ENCODE peak calls at places on chromosome 1, in six cellular contexts. M, Z, X, T, H and I are unnamed samples.

GRCh38 chr1:231039161-231040018 is 664 bp downstream of the FAM89A start:
- DNase-seq in M (peak), Z (peak), X (peak), T (peak), H (peak), I (peak)

GRCh38 chr1:12565094-12565965 is 52.7 kb downstream of the DHRS3 start:
- DNase-seq in M (no peak), Z (no peak), X (no peak), T (no peak), H (no peak), I (no peak)

GRCh38 chr1:183568176-183569041 is 21.9 kb downstream of the NCF2 start:
- DNase-seq in M (no peak), Z (no peak), X (no peak), T (peak), H (peak), I (no peak)

GRCh38 chr1:115215703-115216521 is 122.1 kb downstream of the NGF start:
- DNase-seq in M (no peak), Z (no peak), X (no peak), T (peak), H (no peak), I (no peak)

GRCh38 chr1:183235503-183235902 is 49.4 kb downstream of the LAMC2 start:
- DNase-seq in M (no peak), Z (no peak), X (no peak), T (no peak), H (no peak), I (no peak)

GRCh38 chr1:8025671-8026144 is 401 bp downstream of the ERRFI1 start:
- DNase-seq in M (peak), Z (no peak), X (no peak), T (no peak), H (peak), I (peak)

GRCh38 chr1:109457819-109458218 is 8.5 kb upstream of the SYPL2 start:
- DNase-seq in M (no peak), Z (no peak), X (no peak), T (no peak), H (no peak), I (no peak)

GRCh38 chr1:207009182-207009850 is 23.2 kb downstream of the C1orf116 start:
- DNase-seq in M (no peak), Z (no peak), X (no peak), T (no peak), H (no peak), I (no peak)

GRCh38 chr1:18199462-18199861 is 91.9 kb downstream of the IGSF21 start:
- DNase-seq in M (no peak), Z (no peak), X (no peak), T (no peak), H (no peak), I (peak)

GRCh38 chr1:29583727-29584126 is 347.4 kb downstream of the PTPRU start:
- DNase-seq in M (no peak), Z (no peak), X (no peak), T (no peak), H (no peak), I (no peak)

GRCh38 chr1:10950316-10951172 is 61.9 kb upstream of the TARDBP start:
- DNase-seq in M (no peak), Z (no peak), X (no peak), T (peak), H (no peak), I (no peak)

GRCh38 chr1:34825455-34826081 is 32.8 kb downstream of the GJA4 start:
- DNase-seq in M (no peak), Z (no peak), X (no peak), T (no peak), H (no peak), I (no peak)

GRCh38 chr1:26827205-26827604 is 717 bp downstream of the ZDHHC18 start:
- DNase-seq in M (no peak), Z (no peak), X (no peak), T (no peak), H (peak), I (no peak)